ENCODE peak calls at places on chromosomes 2 and 18, in ten cellular contexts. One of them, this sample, is unnamed.

GRCh38 chr18:9835112-9835755 is 50.5 kb upstream of the TXNDC2 start:
- DNase-seq in breast epithelium: no peak
- DNase-seq in K562: no peak
- DNase-seq in IMR-90: no peak
- DNase-seq in sigmoid colon: no peak
- DNase-seq in stomach: no peak
- DNase-seq in transverse colon: no peak
- DNase-seq in body of pancreas: no peak
- DNase-seq in heart left ventricle: no peak
- DNase-seq in suprapubic skin: no peak
- DNase-seq in this sample: no peak

GRCh38 chr2:199955339-199956061 is at the start of the genes MAIP1 and TYW5:
- DNase-seq in breast epithelium: peak; percentile 64
- DNase-seq in K562: peak; percentile 80
- DNase-seq in IMR-90: peak; percentile 84
- DNase-seq in sigmoid colon: peak; percentile 87
- DNase-seq in stomach: peak; percentile 84
- DNase-seq in transverse colon: peak; percentile 86
- DNase-seq in body of pancreas: peak; percentile 81
- DNase-seq in heart left ventricle: peak; percentile 90
- DNase-seq in suprapubic skin: peak; percentile 87
- DNase-seq in this sample: peak; percentile 92

GRCh38 chr2:201260302-201260800 is at the start of gene CASP8:
- DNase-seq in breast epithelium: no peak
- DNase-seq in K562: peak; percentile 66
- DNase-seq in IMR-90: peak; percentile 53
- DNase-seq in sigmoid colon: no peak
- DNase-seq in stomach: peak; percentile 50
- DNase-seq in transverse colon: peak; percentile 62
- DNase-seq in body of pancreas: no peak
- DNase-seq in heart left ventricle: peak; percentile 60
- DNase-seq in suprapubic skin: no peak
- DNase-seq in this sample: peak; percentile 78

GRCh38 chr2:231701456-231702373 is 6.6 kb upstream of the PTMA start:
- DNase-seq in breast epithelium: peak; percentile 92
- DNase-seq in K562: no peak
- DNase-seq in IMR-90: peak; percentile 57
- DNase-seq in sigmoid colon: peak; percentile 88
- DNase-seq in stomach: peak; percentile 86
- DNase-seq in transverse colon: no peak
- DNase-seq in body of pancreas: peak; percentile 91
- DNase-seq in heart left ventricle: peak; percentile 68
- DNase-seq in suprapubic skin: peak; percentile 89
- DNase-seq in this sample: no peak

GRCh38 chr2:112151701-112152440 is 13.7 kb downstream of the FBLN7 start:
- DNase-seq in breast epithelium: no peak
- DNase-seq in K562: no peak
- DNase-seq in IMR-90: no peak
- DNase-seq in sigmoid colon: peak; percentile 37
- DNase-seq in stomach: peak; percentile 18
- DNase-seq in transverse colon: no peak
- DNase-seq in body of pancreas: no peak
- DNase-seq in heart left ventricle: no peak
- DNase-seq in suprapubic skin: no peak
- DNase-seq in this sample: no peak

GRCh38 chr2:4673025-4673489 is 969.7 kb downstream of the DCDC2C start:
- DNase-seq in breast epithelium: no peak
- DNase-seq in K562: peak; percentile 22
- DNase-seq in IMR-90: no peak
- DNase-seq in sigmoid colon: no peak
- DNase-seq in stomach: no peak
- DNase-seq in transverse colon: no peak
- DNase-seq in body of pancreas: no peak
- DNase-seq in heart left ventricle: no peak
- DNase-seq in suprapubic skin: no peak
- DNase-seq in this sample: no peak

GRCh38 chr2:227374158-227374557 is 4.9 kb downstream of the TM4SF20 start:
- DNase-seq in breast epithelium: no peak
- DNase-seq in K562: no peak
- DNase-seq in IMR-90: peak; percentile 57
- DNase-seq in sigmoid colon: no peak
- DNase-seq in stomach: no peak
- DNase-seq in transverse colon: no peak
- DNase-seq in body of pancreas: no peak
- DNase-seq in heart left ventricle: no peak
- DNase-seq in suprapubic skin: no peak
- DNase-seq in this sample: no peak

GRCh38 chr2:224308267-224308911 is 93.5 kb downstream of the FAM124B start:
- DNase-seq in breast epithelium: no peak
- DNase-seq in K562: no peak
- DNase-seq in IMR-90: no peak
- DNase-seq in sigmoid colon: no peak
- DNase-seq in stomach: no peak
- DNase-seq in transverse colon: no peak
- DNase-seq in body of pancreas: no peak
- DNase-seq in heart left ventricle: no peak
- DNase-seq in suprapubic skin: no peak
- DNase-seq in this sample: no peak

GRCh38 chr2:177717831-177718618 is 325.5 kb downstream of the AGPS start:
- DNase-seq in breast epithelium: no peak
- DNase-seq in K562: no peak
- DNase-seq in IMR-90: no peak
- DNase-seq in sigmoid colon: no peak
- DNase-seq in stomach: no peak
- DNase-seq in transverse colon: no peak
- DNase-seq in body of pancreas: no peak
- DNase-seq in heart left ventricle: no peak
- DNase-seq in suprapubic skin: no peak
- DNase-seq in this sample: no peak

GRCh38 chr2:204177977-204178522 is 241.5 kb downstream of the ICOS start:
- DNase-seq in breast epithelium: no peak
- DNase-seq in K562: peak; percentile 35
- DNase-seq in IMR-90: no peak
- DNase-seq in sigmoid colon: no peak
- DNase-seq in stomach: peak; percentile 56
- DNase-seq in transverse colon: peak; percentile 57
- DNase-seq in body of pancreas: peak; percentile 32
- DNase-seq in heart left ventricle: peak; percentile 62
- DNase-seq in suprapubic skin: no peak
- DNase-seq in this sample: peak; percentile 25

GRCh38 chr2:168179592-168179991 is 67.8 kb downstream of the STK39 start:
- DNase-seq in breast epithelium: no peak
- DNase-seq in K562: no peak
- DNase-seq in IMR-90: no peak
- DNase-seq in sigmoid colon: no peak
- DNase-seq in stomach: no peak
- DNase-seq in transverse colon: no peak
- DNase-seq in body of pancreas: no peak
- DNase-seq in heart left ventricle: no peak
- DNase-seq in suprapubic skin: no peak
- DNase-seq in this sample: no peak

GRCh38 chr2:126661702-126662465 is 5.9 kb downstream of the GYPC start:
- DNase-seq in breast epithelium: no peak
- DNase-seq in K562: no peak
- DNase-seq in IMR-90: no peak
- DNase-seq in sigmoid colon: no peak
- DNase-seq in stomach: no peak
- DNase-seq in transverse colon: no peak
- DNase-seq in body of pancreas: peak; percentile 6
- DNase-seq in heart left ventricle: no peak
- DNase-seq in suprapubic skin: no peak
- DNase-seq in this sample: no peak

GRCh38 chr2:126658910-126659613 is 3.1 kb downstream of the GYPC start:
- DNase-seq in breast epithelium: peak; percentile 49
- DNase-seq in K562: peak; percentile 78
- DNase-seq in IMR-90: peak; percentile 73
- DNase-seq in sigmoid colon: peak; percentile 89
- DNase-seq in stomach: peak; percentile 54
- DNase-seq in transverse colon: peak; percentile 68
- DNase-seq in body of pancreas: peak; percentile 35
- DNase-seq in heart left ventricle: peak; percentile 85
- DNase-seq in suprapubic skin: peak; percentile 86
- DNase-seq in this sample: peak; percentile 85

GRCh38 chr2:126658316-126658909 is 2.5 kb downstream of the GYPC start:
- DNase-seq in breast epithelium: no peak
- DNase-seq in K562: no peak
- DNase-seq in IMR-90: no peak
- DNase-seq in sigmoid colon: no peak
- DNase-seq in stomach: no peak
- DNase-seq in transverse colon: no peak
- DNase-seq in body of pancreas: no peak
- DNase-seq in heart left ventricle: no peak
- DNase-seq in suprapubic skin: no peak
- DNase-seq in this sample: no peak

GRCh38 chr2:126661001-126661400 is 5.0 kb downstream of the GYPC start:
- DNase-seq in breast epithelium: no peak
- DNase-seq in K562: no peak
- DNase-seq in IMR-90: no peak
- DNase-seq in sigmoid colon: no peak
- DNase-seq in stomach: no peak
- DNase-seq in transverse colon: no peak
- DNase-seq in body of pancreas: no peak
- DNase-seq in heart left ventricle: no peak
- DNase-seq in suprapubic skin: no peak
- DNase-seq in this sample: no peak

GRCh38 chr2:126660068-126660467 is 4.1 kb downstream of the GYPC start:
- DNase-seq in breast epithelium: no peak
- DNase-seq in K562: no peak
- DNase-seq in IMR-90: no peak
- DNase-seq in sigmoid colon: no peak
- DNase-seq in stomach: no peak
- DNase-seq in transverse colon: no peak
- DNase-seq in body of pancreas: no peak
- DNase-seq in heart left ventricle: no peak
- DNase-seq in suprapubic skin: no peak
- DNase-seq in this sample: no peak
- TF ChIP-seq POLR2A in breast epithelium: no peak
- TF ChIP-seq POLR2A in K562: no peak
- TF ChIP-seq POLR2A in IMR-90: no peak
- TF ChIP-seq POLR2A in sigmoid colon: no peak
- TF ChIP-seq POLR2A in stomach: no peak
- TF ChIP-seq POLR2A in transverse colon: no peak
- TF ChIP-seq POLR2A in body of pancreas: no peak
- TF ChIP-seq POLR2A in heart left ventricle: no peak
- TF ChIP-seq POLR2A in suprapubic skin: no peak
- TF ChIP-seq POLR2A in this sample: no peak

DNA sequence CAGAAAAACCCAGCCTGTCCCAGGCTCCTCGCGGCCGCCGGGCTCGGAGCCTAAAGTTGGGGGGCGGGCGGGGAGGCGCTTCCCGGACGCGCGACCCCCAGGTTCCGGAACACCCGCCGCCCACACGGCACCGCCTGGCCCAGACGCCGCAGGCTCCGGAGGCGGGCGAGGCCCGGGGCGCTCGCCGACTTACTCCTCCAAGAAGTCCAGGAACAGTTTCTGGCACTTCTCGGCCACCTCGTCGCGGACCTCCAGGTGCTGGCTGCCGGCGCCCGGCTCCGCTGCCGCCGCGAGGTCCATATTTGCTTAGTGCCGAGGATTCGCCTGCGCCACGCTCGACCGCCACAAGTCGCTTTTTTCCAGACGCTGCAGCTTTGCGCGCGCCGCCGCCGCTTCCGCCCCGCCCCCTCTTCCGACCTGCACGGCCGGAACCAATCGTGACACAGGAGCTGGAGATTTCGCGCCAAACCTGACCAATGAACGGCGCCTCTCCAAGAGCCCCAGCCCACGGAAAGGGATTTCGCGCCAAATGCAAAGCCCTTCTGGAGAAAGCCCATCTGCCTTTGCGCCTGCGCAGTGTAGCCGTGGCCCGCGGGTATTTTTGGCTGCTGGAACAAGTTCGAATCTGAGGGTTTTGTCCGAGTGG is at the start of gene MCM6:
- DNase-seq in breast epithelium: peak; percentile 96
- DNase-seq in K562: peak; percentile 100
- DNase-seq in IMR-90: peak; percentile 99
- DNase-seq in sigmoid colon: peak; percentile 98
- DNase-seq in stomach: peak; percentile 97
- DNase-seq in transverse colon: peak; percentile 98
- DNase-seq in body of pancreas: peak; percentile 98
- DNase-seq in heart left ventricle: peak; percentile 98
- DNase-seq in suprapubic skin: peak; percentile 98
- DNase-seq in this sample: peak; percentile 99
- TF ChIP-seq POLR2A in breast epithelium: no peak
- TF ChIP-seq POLR2A in K562: peak; percentile 87
- TF ChIP-seq POLR2A in IMR-90: no peak
- TF ChIP-seq POLR2A in sigmoid colon: no peak
- TF ChIP-seq POLR2A in stomach: no peak
- TF ChIP-seq POLR2A in transverse colon: peak; percentile 56
- TF ChIP-seq POLR2A in body of pancreas: peak; percentile 66
- TF ChIP-seq POLR2A in heart left ventricle: no peak
- TF ChIP-seq POLR2A in suprapubic skin: no peak
- TF ChIP-seq POLR2A in this sample: peak; percentile 66

DNA sequence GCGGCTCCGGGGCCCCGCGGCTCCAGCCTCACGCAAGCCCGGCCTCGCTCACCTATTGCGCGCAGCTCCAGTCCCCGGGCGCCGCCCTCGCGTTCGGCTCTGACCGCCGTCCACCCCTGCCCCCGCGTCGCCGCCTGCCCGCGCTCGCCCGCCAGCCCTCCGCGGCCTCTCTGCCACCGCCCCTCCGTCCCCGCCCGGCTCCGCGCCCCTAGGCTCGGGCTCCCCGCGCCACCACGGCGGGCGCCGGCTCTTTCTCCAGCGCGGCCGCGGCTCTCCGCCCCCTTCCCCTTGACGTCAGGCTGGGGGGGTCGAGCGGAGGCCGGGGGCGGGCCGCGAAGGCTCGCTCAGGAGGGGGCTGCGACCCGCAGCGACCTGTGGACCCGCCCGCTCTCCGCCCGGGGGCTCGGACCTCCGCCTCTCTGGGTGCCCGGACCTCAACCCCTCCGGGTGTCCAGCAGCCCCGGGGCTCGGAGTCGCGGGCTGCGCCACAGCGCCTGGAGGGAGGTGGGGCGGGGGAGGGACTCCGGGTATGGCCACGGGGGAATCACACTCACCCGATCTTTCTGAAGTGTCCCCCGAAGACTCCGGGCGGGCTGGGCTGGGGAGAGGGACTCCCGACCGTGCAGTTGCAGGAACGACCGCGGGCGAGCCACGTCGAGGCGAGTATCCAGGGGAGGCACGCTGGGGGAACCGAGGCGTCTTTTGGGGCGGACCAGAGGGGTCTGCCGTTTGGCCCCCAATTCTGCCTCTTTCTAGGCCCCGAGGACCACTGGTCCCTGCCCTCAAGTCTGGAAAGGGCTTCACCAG is at the start of gene SEMA4C:
- DNase-seq in breast epithelium: no peak
- DNase-seq in K562: peak; percentile 78
- DNase-seq in IMR-90: no peak
- DNase-seq in sigmoid colon: peak; percentile 88
- DNase-seq in stomach: peak; percentile 61
- DNase-seq in transverse colon: peak; percentile 64
- DNase-seq in body of pancreas: peak; percentile 69
- DNase-seq in heart left ventricle: peak; percentile 86
- DNase-seq in suprapubic skin: peak; percentile 80
- DNase-seq in this sample: peak; percentile 54
- TF ChIP-seq POLR2A in breast epithelium: no peak
- TF ChIP-seq POLR2A in K562: no peak
- TF ChIP-seq POLR2A in IMR-90: peak; percentile 40
- TF ChIP-seq POLR2A in sigmoid colon: peak; percentile 49
- TF ChIP-seq POLR2A in stomach: no peak
- TF ChIP-seq POLR2A in transverse colon: no peak
- TF ChIP-seq POLR2A in body of pancreas: peak; percentile 19
- TF ChIP-seq POLR2A in heart left ventricle: peak; percentile 34
- TF ChIP-seq POLR2A in suprapubic skin: peak; percentile 31
- TF ChIP-seq POLR2A in this sample: no peak

GRCh38 chr2:28949617-28950305 is 31.3 kb upstream of the TOGARAM2 start:
- DNase-seq in breast epithelium: no peak
- DNase-seq in K562: peak; percentile 29
- DNase-seq in IMR-90: no peak
- DNase-seq in sigmoid colon: no peak
- DNase-seq in stomach: no peak
- DNase-seq in transverse colon: no peak
- DNase-seq in body of pancreas: no peak
- DNase-seq in heart left ventricle: no peak
- DNase-seq in suprapubic skin: no peak
- DNase-seq in this sample: no peak
- TF ChIP-seq POLR2A in breast epithelium: no peak
- TF ChIP-seq POLR2A in K562: peak; percentile 42
- TF ChIP-seq POLR2A in IMR-90: no peak
- TF ChIP-seq POLR2A in sigmoid colon: no peak
- TF ChIP-seq POLR2A in stomach: no peak
- TF ChIP-seq POLR2A in transverse colon: no peak
- TF ChIP-seq POLR2A in body of pancreas: no peak
- TF ChIP-seq POLR2A in heart left ventricle: no peak
- TF ChIP-seq POLR2A in suprapubic skin: no peak
- TF ChIP-seq POLR2A in this sample: no peak